ENCODE peak calls at places on chromosomes 11 and 22, in six cellular contexts. S is spleen, P is body of pancreas, L is tibial nerve, R is uterus, M is gastrocnemius medialis. B is an unnamed sample. For H3K4me1, the result is how much of the 10 kb centered on the place peaks cover.

GRCh38 chr11:47863189-47863892 is 15.2 kb upstream of the NUP160 start:
- DNase-seq in S (no peak), P (no peak), L (no peak), R (no peak), M (no peak), B (no peak)

GRCh38 chr11:67646535-67647336 is 3.8 kb downstream of the ACY3 start:
- DNase-seq in S (peak), P (peak), L (no peak), R (no peak), M (no peak), B (no peak)

GRCh38 chr22:45783021-45783420 is 111.4 kb downstream of the ATXN10 start:
- DNase-seq in S (no peak), P (no peak), L (no peak), R (no peak), M (no peak), B (no peak)

GRCh38 chr11:68314886-68315580 is 2.6 kb downstream of the LRP5 start:
- DNase-seq in S (no peak), P (peak), L (no peak), R (peak), M (peak), B (peak)

GRCh38 chr11:2348986-2349385 is 28.1 kb upstream of the CD81 start:
- DNase-seq in S (no peak), P (no peak), L (no peak), R (no peak), M (no peak), B (no peak)

GRCh38 chr11:64969209-64969608 is 2.7 kb downstream of the MAJIN start:
- DNase-seq in S (no peak), P (no peak), L (no peak), R (no peak), M (no peak), B (no peak)

GRCh38 chr11:71500601-71501021 is 26.5 kb upstream of the KRTAP5-7 start:
- DNase-seq in S (peak), P (no peak), L (no peak), R (no peak), M (no peak), B (no peak)

GRCh38 chr11:74493816-74494630 is 499 bp upstream of the LIPT2 start:
- DNase-seq in S (no peak), P (no peak), L (peak), R (no peak), M (no peak), B (no peak)

GRCh38 chr22:27752771-27753170 is 48.8 kb downstream of the MN1 start:
- DNase-seq in S (peak), P (no peak), L (no peak), R (peak), M (peak), B (peak)

GRCh38 chr11:118924591-118925585 is 838 bp downstream of the BCL9L start:
- DNase-seq in S (peak), P (peak), L (no peak), R (peak), M (peak), B (peak)

GRCh38 chr11:45078236-45079074 is 68.0 kb upstream of the PRDM11 start:
- DNase-seq in S (no peak), P (no peak), L (no peak), R (peak), M (no peak), B (no peak)

GRCh38 chr11:45238724-45239123 is 47.4 kb downstream of the SYT13 start:
- DNase-seq in S (no peak), P (no peak), L (no peak), R (no peak), M (no peak), B (no peak)

GRCh38 chr22:24564376-24565058 is 8.7 kb downstream of the SNRPD3 start:
- DNase-seq in S (peak), P (no peak), L (no peak), R (peak), M (peak), B (no peak)

GRCh38 chr11:56333156-56333555 is 12.7 kb upstream of the OR8K1 start:
- DNase-seq in S (no peak), P (no peak), L (no peak), R (no peak), M (no peak), B (no peak)

GRCh38 chr11:35215945-35216344 is 77.0 kb downstream of the CD44 start:
- DNase-seq in S (no peak), P (no peak), L (no peak), R (no peak), M (no peak), B (no peak)

GRCh38 chr11:81644239-81644840 is 1089.3 kb downstream of the FAM181B start:
- DNase-seq in S (no peak), P (peak), L (no peak), R (no peak), M (no peak), B (no peak)

GRCh38 chr22:20566420-20567260 is 59.2 kb downstream of the MED15 start:
- DNase-seq in S (peak), P (peak), L (peak), R (peak), M (no peak), B (peak)

GRCh38 chr11:57901756-57902155 is 121.9 kb upstream of the OR9Q1 start:
- DNase-seq in S (no peak), P (no peak), L (no peak), R (no peak), M (no peak), B (no peak)

GRCh38 chr11:13434247-13435205 is 28.5 kb downstream of the BTBD10 start:
- DNase-seq in S (no peak), P (no peak), L (no peak), R (no peak), M (no peak), B (no peak)

GRCh38 chr11:12224537-12224893 is 114.1 kb downstream of the MICAL2 start:
- DNase-seq in S (peak), P (peak), L (peak), R (peak), M (peak), B (peak)

GRCh38 chr11:8000390-8000789 is 13.3 kb downstream of the EIF3F start:
- DNase-seq in S (no peak), P (no peak), L (no peak), R (no peak), M (no peak), B (no peak)
- TF ChIP-seq POLR2A in S (no peak), P (no peak), L (no peak), R (no peak), M (no peak), B (no peak)

DNA sequence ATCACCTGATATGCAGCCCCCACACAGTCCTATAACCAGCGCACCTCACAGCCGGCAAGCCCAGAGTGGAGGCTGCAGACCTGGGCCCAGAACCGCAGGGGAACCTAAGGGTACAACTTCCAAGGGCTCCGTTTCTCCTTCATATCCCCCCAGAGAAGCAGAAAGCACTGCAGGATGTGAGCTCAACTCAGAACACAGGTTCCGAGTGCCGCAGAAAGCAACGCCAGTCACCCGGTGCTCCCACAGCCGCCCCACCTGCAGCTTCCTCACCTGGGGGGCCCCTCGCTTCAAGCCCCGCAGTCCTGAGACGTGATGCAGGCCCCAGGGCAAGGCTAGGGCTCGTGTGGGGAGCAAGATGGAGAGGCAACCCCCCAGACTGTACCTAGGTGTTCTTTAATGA is 2.5 kb downstream of the TSSK2 start:
- DNase-seq in S (peak), P (no peak), L (no peak), R (no peak), M (no peak), B (no peak)
- H3K27ac ChIP-seq in S (no peak), P (no peak), L (no peak), R (no peak), M (no peak), B (no peak)

GRCh38 chr11:17386331-17387084 is 2.0 kb downstream of the KCNJ11 start:
- DNase-seq in S (peak), P (peak), L (no peak), R (no peak), M (peak), B (no peak)

GRCh38 chr11:17387811-17388210 is 648 bp downstream of the KCNJ11 start:
- DNase-seq in S (peak), P (no peak), L (no peak), R (no peak), M (peak), B (no peak)

GRCh38 chr11:17388609-17389204 is at the start of gene KCNJ11:
- DNase-seq in S (no peak), P (peak), L (no peak), R (no peak), M (peak), B (no peak)

GRCh38 chr11:17385926-17386325 is 2.5 kb downstream of the KCNJ11 start:
- DNase-seq in S (no peak), P (no peak), L (no peak), R (no peak), M (peak), B (no peak)

DNA sequence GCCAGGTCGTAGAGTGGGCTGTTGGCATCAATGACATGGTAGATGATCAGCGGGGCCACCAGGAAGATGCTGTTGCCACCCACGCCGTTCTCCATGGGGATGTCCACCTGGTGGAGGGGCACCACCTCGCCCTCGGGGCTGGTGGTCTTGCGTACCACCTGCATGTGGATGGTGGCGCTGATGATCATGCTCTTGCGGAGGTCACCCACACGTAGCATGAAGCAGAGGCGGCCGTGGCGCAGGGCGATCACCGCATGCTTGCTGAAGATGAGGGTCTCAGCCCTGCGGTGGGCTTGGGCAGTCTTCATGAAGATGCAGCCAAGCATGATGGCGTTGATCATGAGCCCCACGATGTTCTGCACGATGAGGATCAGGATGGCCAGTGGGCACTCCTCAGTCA is 1.2 kb downstream of the KCNJ11 start:
- DNase-seq in S (peak), P (no peak), L (no peak), R (no peak), M (no peak), B (no peak)
- H3K4me1 ChIP-seq in S (under half), P (under half), L (under half), R (under half), M (under half), B (under half)

DNA sequence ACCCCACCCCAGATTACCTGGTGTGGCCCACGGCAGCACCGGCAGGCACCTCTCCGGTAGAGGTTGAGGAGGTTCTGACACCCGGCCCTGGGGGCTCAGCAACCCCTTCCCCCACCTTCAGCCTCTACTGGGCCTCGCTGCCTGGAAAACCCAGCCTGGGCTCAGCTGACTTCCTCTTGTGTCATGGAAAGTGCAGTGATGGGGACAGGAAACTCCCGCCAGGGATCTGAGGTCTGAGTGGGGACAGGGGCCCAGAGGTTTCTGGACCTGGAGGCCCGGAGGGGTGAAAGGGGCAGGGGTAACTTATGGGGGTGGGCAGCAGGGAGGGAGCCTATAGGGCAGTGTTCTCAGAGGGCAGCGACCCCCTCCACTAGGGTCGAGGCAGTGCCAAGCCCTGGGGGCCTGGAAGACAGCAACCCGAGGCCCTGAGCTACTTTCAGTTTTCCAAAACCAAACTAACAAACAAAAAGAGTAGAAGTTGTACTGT is 10.0 kb upstream of the CD5 start:
- DNase-seq in S (no peak), P (no peak), L (no peak), R (peak), M (no peak), B (no peak)
- TF ChIP-seq POLR2A in S (no peak), P (no peak), L (no peak), R (no peak), M (no peak), B (no peak)

GRCh38 chr11:125263268-125263790 is 98.8 kb downstream of the PKNOX2 start:
- DNase-seq in S (peak), P (peak), L (peak), R (peak), M (peak), B (peak)
- H3K27ac ChIP-seq in S (peak), P (no peak), L (peak), R (peak), M (no peak), B (no peak)